ENCODE peak calls at places on chromosome 22, in four cellular contexts. R is H9, L is trophoblast cell, S is H1. D is an unnamed sample.

GRCh38 chr22:37014835-37015586 is 4.2 kb downstream of the TST start:
- DNase-seq in R (no peak), L (no peak), S (no peak), D (no peak)

GRCh38 chr22:40797427-40797826 is 21.7 kb downstream of the SLC25A17 start:
- DNase-seq in S (no peak), L (no peak), R (no peak), D (no peak)

GRCh38 chr22:37112084-37112728 is 2.7 kb upstream of the TMPRSS6 start:
- DNase-seq in L (no peak), R (no peak), S (no peak), D (no peak)

GRCh38 chr22:23504522-23504921 is 75.6 kb downstream of the IGLL1 start:
- DNase-seq in L (no peak), S (no peak), R (no peak), D (no peak)

GRCh38 chr22:21642584-21643448 is 714 bp downstream of the SDF2L1 start:
- DNase-seq in S (peak; percentile 84), R (peak; percentile 80), L (peak; percentile 79), D (no peak)

GRCh38 chr22:32579533-32580220 is 105.1 kb downstream of the FBXO7 start:
- DNase-seq in S (no peak), R (no peak), L (no peak), D (no peak)

GRCh38 chr22:49483946-49484345 is 343.7 kb downstream of the BRD1 start:
- DNase-seq in S (no peak), R (no peak), L (no peak), D (no peak)

GRCh38 chr22:26322179-26322905 is 106.7 kb upstream of the ASPHD2 start:
- DNase-seq in R (no peak), S (no peak), L (peak; percentile 92), D (no peak)

GRCh38 chr22:45534339-45535192 is 31.9 kb downstream of the FBLN1 start:
- DNase-seq in S (no peak), L (no peak), R (no peak), D (no peak)

GRCh38 chr22:44338906-44339305 is 26.2 kb upstream of the SHISAL1 start:
- DNase-seq in S (no peak), R (no peak), L (no peak), D (no peak)

GRCh38 chr22:32900856-32901255 is 99.4 kb downstream of the TIMP3 start:
- DNase-seq in L (peak; percentile 67), S (no peak), R (no peak), D (no peak)

GRCh38 chr22:46934172-46934745 is 171.8 kb downstream of the TBC1D22A start:
- DNase-seq in L (no peak), S (no peak), R (no peak), D (no peak)
- H2BK12ac ChIP-seq in L (no peak overlapping the region), S (no peak overlapping the region), R (no peak overlapping the region), D (no peak overlapping the region)

DNA sequence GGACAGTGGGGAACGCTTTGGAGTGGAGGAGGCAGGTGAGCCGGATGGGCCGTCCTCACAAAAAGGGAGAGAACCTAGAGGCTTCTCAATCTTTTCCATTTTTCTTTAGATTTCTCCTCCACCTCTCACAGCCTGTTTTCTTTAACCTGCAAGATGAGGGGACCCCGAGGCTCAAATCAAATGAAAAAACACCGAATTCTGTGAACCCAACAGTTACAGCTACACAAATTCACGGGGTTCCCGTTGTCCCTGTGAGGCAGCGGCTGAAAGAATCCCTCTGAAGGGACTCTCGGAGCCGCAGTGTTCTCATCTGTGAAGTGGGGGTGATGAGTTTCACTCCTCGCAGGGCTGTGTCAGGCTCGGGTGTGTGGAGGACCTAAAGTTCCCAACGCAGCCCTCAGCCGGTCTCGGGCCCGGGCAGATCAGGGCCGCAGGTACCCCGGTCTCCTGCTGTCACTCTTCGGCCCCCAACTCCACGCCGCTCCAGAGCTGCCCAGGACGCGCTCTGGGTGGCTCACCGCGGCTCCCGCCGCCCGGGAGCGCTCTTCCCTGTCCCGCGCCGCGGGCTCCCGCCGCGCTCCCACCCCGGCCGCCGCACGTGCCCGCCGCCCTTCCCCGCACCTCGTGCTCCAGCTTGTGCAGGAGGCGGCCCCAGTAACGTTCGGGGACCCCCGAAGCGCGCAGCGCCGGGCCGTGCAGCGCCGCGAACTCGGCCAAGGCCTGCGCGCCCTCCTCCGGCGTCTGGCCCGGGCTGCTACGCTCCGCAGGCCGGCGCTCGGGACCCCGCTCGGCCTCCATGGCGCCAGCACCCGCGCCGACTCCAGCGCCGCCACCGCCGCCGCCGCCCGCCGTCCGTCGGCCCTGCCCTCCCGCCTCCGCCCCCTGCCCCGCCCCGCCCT is at the start of gene TTLL12:
- DNase-seq in S (no peak), R (peak; percentile 56), L (peak; percentile 28), D (peak; percentile 70)
- H2BK120ac ChIP-seq in S (no peak within 1 kb of the TSS), R (no peak within 1 kb of the TSS), L (peak within 1 kb of the TSS; percentile 88), D (no peak within 1 kb of the TSS)

DNA sequence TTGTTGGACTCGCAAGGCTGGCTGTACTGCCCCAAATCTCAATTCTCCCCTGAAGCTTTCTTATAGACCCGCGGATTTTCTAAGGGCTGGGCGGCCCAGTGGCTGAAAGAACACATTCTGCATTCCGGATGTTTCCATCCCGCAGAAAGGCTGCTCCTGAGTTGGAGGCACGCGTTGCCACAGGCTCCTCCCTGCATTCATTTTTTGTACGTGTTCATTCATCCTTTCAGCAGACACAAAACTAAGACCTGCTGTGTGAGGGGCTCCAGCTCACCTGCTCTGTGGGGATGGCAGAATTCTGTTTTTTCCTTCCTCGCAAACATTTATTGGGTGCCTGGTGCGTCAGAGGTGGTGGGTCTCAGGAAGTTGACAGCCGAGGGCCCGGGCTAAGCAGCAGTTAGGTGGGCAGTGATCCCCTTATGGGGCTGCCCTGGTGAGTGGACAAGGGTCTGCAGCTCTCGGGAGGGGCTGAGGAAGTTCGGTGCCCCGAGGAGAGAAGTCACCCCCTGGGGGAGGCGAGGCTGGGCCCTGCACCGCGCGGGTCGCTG is 23.7 kb downstream of the SHANK3 start:
- DNase-seq in S (no peak), R (no peak), L (no peak), D (no peak)
- H2BK12ac ChIP-seq in S (no peak overlapping the region), R (no peak overlapping the region), L (no peak overlapping the region), D (no peak overlapping the region)

GRCh38 chr22:19291580-19292261 is at the start of gene CLTCL1:
- DNase-seq in S (peak; percentile 92), L (peak; percentile 49), R (peak; percentile 85), D (peak; percentile 80)
- H2BK120ac ChIP-seq in S (no peak within 1 kb of the TSS), L (peak within 1 kb of the TSS; percentile 19), R (no peak within 1 kb of the TSS), D (no peak within 1 kb of the TSS)

GRCh38 chr22:35651085-35651484 is 2.8 kb downstream of the APOL6 start:
- DNase-seq in L (no peak), S (peak; percentile 17), R (peak; percentile 8), D (no peak)

GRCh38 chr22:35648066-35649025 is at the start of gene APOL6:
- DNase-seq in S (peak; percentile 47), R (peak; percentile 32), L (peak; percentile 87), D (no peak)

GRCh38 chr22:35645646-35646045 is 2.6 kb upstream of the APOL6 start:
- DNase-seq in L (no peak), S (peak; percentile 41), R (no peak), D (no peak)

GRCh38 chr22:35649636-35650250 is 1.5 kb downstream of the APOL6 start:
- DNase-seq in S (no peak), R (peak; percentile 15), L (no peak), D (no peak)

DNA sequence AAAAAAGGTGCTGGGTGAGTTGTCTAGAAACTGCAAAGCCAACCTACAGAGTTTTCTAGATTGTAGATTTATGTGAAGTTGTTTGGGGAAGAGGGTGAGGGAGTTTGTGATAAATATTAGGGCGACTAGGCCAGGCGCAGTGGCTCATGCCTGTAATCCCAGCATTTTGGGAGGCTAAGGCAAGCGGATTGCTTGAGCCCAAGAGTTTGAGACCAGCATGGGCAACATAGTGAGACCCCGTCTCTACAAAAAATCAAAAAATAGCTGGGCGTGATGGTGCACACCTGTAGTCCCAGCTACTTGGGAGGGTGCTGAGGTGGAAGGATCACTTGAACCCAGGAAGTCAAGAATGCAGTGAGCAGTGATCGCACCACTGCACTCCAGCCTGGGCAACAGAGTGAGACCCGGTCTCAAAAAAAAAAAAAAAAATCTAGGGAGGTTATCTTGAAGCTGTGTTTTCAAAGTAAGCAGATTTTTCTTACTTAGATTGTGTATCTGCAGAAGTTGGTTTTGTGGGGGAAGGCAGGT is 844 bp downstream of the APOL6 start:
- DNase-seq in L (no peak), S (no peak), R (peak; percentile 6), D (no peak)
- H2BK12ac ChIP-seq in L (no peak overlapping the region), S (no peak overlapping the region), R (no peak overlapping the region), D (no peak overlapping the region)

D was measured in neuronal stem cell.